ENCODE peak calls at places on chromosomes 7 and 10, in five cellular contexts. One of them, this sample, is unnamed.
A peak's percentile ranks its signal among the peaks of the same experiment; 100 is the strongest.

GRCh38 chr10:125006188-125006680 is 64.3 kb downstream of the ZRANB1 start:
- DNase-seq in GM04504: no peak
- DNase-seq in H7: no peak
- DNase-seq in HL-60: no peak
- DNase-seq in cardiac septum: peak; percentile 50
- DNase-seq in this sample: no peak

GRCh38 chr7:50156163-50156562 is 63.1 kb upstream of the ZPBP start:
- DNase-seq in HL-60: no peak
- DNase-seq in H7: no peak
- DNase-seq in GM04504: no peak
- DNase-seq in cardiac septum: no peak
- DNase-seq in this sample: no peak

GRCh38 chr10:124116771-124117510 is 23.5 kb upstream of the CHST15 start:
- DNase-seq in GM04504: no peak
- DNase-seq in HL-60: no peak
- DNase-seq in cardiac septum: no peak
- DNase-seq in H7: no peak
- DNase-seq in this sample: no peak

GRCh38 chr10:84765656-84766055 is 437.3 kb downstream of the CCSER2 start:
- DNase-seq in cardiac septum: no peak
- DNase-seq in H7: no peak
- DNase-seq in HL-60: no peak
- DNase-seq in GM04504: no peak
- DNase-seq in this sample: no peak

GRCh38 chr10:69760086-69760485 is 41.6 kb upstream of the COL13A1 start:
- DNase-seq in HL-60: no peak
- DNase-seq in H7: no peak
- DNase-seq in GM04504: no peak
- DNase-seq in cardiac septum: no peak
- DNase-seq in this sample: no peak

GRCh38 chr10:125154529-125154928 is 5.8 kb downstream of the CTBP2 start:
- DNase-seq in cardiac septum: peak; percentile 47
- DNase-seq in GM04504: no peak
- DNase-seq in HL-60: no peak
- DNase-seq in H7: no peak
- DNase-seq in this sample: no peak

GRCh38 chr10:18527692-18528091 is 123.7 kb downstream of the NSUN6 start:
- DNase-seq in H7: no peak
- DNase-seq in HL-60: no peak
- DNase-seq in cardiac septum: no peak
- DNase-seq in GM04504: no peak
- DNase-seq in this sample: no peak

GRCh38 chr7:4633012-4633411 is 49.1 kb upstream of the FOXK1 start:
- DNase-seq in HL-60: no peak
- DNase-seq in H7: no peak
- DNase-seq in cardiac septum: no peak
- DNase-seq in GM04504: no peak
- DNase-seq in this sample: no peak

GRCh38 chr10:63465293-63466167 is at the start of gene JMJD1C:
- DNase-seq in HL-60: peak; percentile 55
- DNase-seq in cardiac septum: peak; percentile 90
- DNase-seq in GM04504: peak; percentile 66
- DNase-seq in H7: peak; percentile 89
- DNase-seq in this sample: peak; percentile 85

GRCh38 chr7:108497082-108497725 is 28.7 kb downstream of the PNPLA8 start:
- DNase-seq in H7: peak; percentile 47
- DNase-seq in cardiac septum: no peak
- DNase-seq in HL-60: peak; percentile 35
- DNase-seq in GM04504: peak; percentile 21
- DNase-seq in this sample: no peak

GRCh38 chr10:92103376-92104084 is 180.0 kb downstream of the BTAF1 start:
- DNase-seq in cardiac septum: no peak
- DNase-seq in H7: no peak
- DNase-seq in HL-60: no peak
- DNase-seq in GM04504: no peak
- DNase-seq in this sample: no peak

GRCh38 chr7:81299272-81299671 is 380.4 kb upstream of the SEMA3C start:
- DNase-seq in HL-60: no peak
- DNase-seq in cardiac septum: no peak
- DNase-seq in GM04504: peak; percentile 93
- DNase-seq in H7: no peak
- DNase-seq in this sample: no peak

GRCh38 chr10:28945959-28946358 is 268.6 kb downstream of the BAMBI start:
- DNase-seq in HL-60: no peak
- DNase-seq in GM04504: no peak
- DNase-seq in H7: no peak
- DNase-seq in cardiac septum: no peak
- DNase-seq in this sample: no peak

This sample was measured in sciatic nerve.